ENCODE peak calls at places on chromosomes 5 and 9, in seven cellular contexts. U is H9, O is IMR-90, V is neuronal stem cell, Y is mesendoderm, M is trophoblast cell, P is H1. H is an unnamed sample.

GRCh38 chr5:73668017-73668416 is 42.0 kb downstream of the ARHGEF28 start:
- DNase-seq in O (no peak), U (no peak), P (no peak), Y (no peak), M (no peak), V (no peak), H (no peak)

GRCh38 chr5:176810687-176811501 is 535 bp downstream of the UNC5A start:
- DNase-seq in M (no peak), U (no peak), O (no peak), V (no peak), P (peak), Y (no peak), H (peak)

GRCh38 chr9:1050125-1050895 is at the start of gene DMRT2:
- DNase-seq in O (peak), Y (peak), P (peak), V (peak), M (peak), U (peak), H (no peak)

GRCh38 chr9:122297512-122297911 is 32.8 kb downstream of the MRRF start:
- DNase-seq in O (no peak), M (no peak), V (no peak), Y (no peak), P (no peak), U (no peak), H (no peak)

GRCh38 chr5:32061236-32061635 is 112.9 kb downstream of the GOLPH3 start:
- DNase-seq in U (no peak), O (no peak), M (no peak), Y (no peak), P (no peak), V (no peak), H (no peak)

GRCh38 chr5:77022511-77023417 is 7.4 kb upstream of the AGGF1 start:
- DNase-seq in V (no peak), Y (no peak), O (no peak), U (no peak), M (no peak), P (no peak), H (no peak)

GRCh38 chr9:97470076-97470475 is 31.4 kb upstream of the TMOD1 start:
- DNase-seq in Y (peak), V (no peak), M (no peak), O (no peak), U (peak), P (peak), H (no peak)

GRCh38 chr9:104232781-104233341 is 138.8 kb downstream of the SMC2 start:
- DNase-seq in Y (peak), V (no peak), P (no peak), O (no peak), U (no peak), M (peak), H (no peak)

GRCh38 chr5:73365301-73365853 is 83.2 kb downstream of the FOXD1 start:
- DNase-seq in O (peak), P (no peak), V (no peak), U (no peak), Y (no peak), M (no peak), H (peak)

GRCh38 chr9:68974431-68974830 is 39.5 kb downstream of the PRKACG start:
- DNase-seq in V (no peak), P (no peak), O (no peak), M (no peak), Y (no peak), U (no peak), H (no peak)

GRCh38 chr9:134224827-134225154 is 60.4 kb upstream of the RNU6ATAC start:
- DNase-seq in U (no peak), P (no peak), Y (no peak), M (no peak), V (no peak), O (no peak), H (no peak)

GRCh38 chr5:37755581-37755980 is 84.3 kb downstream of the GDNF start:
- DNase-seq in O (no peak), U (no peak), Y (no peak), V (no peak), P (no peak), M (no peak), H (no peak)

DNA sequence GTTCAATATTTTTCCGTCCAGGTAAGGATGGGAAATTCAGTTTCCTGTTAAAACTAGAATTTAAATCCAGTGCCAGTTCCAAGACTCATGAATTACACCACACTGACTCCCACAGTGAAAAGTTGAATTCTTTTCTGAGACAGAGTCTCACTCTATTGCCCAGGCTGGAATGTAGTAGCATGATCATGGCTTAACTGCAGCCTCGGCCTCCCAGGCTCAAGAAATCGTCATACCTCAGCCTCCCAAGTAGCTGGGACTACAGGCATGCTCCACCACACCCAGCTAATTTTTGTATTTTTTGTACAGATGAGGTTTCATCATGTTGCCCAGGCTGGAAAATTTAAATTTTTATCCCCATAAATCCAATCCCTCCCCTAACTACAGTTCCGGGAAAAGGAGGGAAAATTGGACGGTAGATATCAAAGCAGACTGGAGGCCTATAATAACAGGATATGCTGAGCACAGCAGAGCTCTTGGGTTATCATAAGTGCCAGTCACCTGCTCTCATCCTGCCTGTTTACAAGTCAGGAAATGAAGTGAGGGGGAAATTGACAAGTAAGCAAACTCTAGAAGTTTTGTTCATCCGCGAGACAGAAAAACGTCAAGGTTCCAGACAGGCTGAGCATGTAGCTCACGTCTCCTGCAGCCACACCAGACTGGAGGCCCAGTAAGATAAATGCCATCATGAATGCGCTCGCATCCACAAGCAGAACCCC is 105.7 kb downstream of the UGCG start:
- DNase-seq in Y (no peak), P (no peak), V (no peak), O (no peak), M (peak), U (no peak), H (no peak)
- H3K27ac ChIP-seq in Y (no peak), P (no peak), V (no peak), O (peak), M (no peak), U (no peak), H (no peak)

GRCh38 chr9:33151007-33151557 is 16.1 kb downstream of the B4GALT1 start:
- DNase-seq in V (no peak), Y (peak), M (no peak), U (no peak), O (peak), P (no peak), H (peak)

GRCh38 chr9:33154368-33154767 is 12.8 kb downstream of the B4GALT1 start:
- DNase-seq in M (no peak), O (no peak), Y (no peak), P (no peak), V (no peak), U (no peak), H (no peak)

GRCh38 chr9:33153001-33153400 is 14.1 kb downstream of the B4GALT1 start:
- DNase-seq in U (no peak), M (no peak), O (no peak), V (no peak), P (no peak), Y (no peak), H (no peak)

GRCh38 chr9:33153666-33154065 is 13.5 kb downstream of the B4GALT1 start:
- DNase-seq in O (no peak), M (no peak), P (no peak), U (no peak), V (no peak), Y (no peak), H (no peak)

DNA sequence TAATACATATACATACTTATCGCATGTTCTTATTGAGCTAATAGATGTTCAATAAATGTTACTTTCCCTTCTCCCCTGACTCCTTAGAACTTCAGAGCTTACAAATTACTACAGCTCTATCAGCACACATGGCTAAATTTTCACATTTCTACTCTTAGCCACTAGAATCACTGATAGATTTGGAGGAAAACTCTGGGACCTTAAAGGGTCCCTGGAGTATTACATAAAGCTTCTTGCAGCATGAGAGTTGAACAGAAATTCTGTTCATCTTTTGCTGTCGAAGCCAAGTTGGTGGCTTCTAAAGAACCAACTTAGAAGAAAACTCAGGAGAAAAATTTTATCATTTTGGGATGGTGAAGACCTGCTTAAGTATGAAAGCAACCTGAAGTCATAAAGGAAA is 15.5 kb downstream of the B4GALT1 start:
- DNase-seq in U (no peak), Y (no peak), M (no peak), V (no peak), O (no peak), P (no peak), H (no peak)
- H3K4ac ChIP-seq in U (no peak), Y (no peak), M (peak), V (no peak), O (peak), P (no peak), H (no peak)

DNA sequence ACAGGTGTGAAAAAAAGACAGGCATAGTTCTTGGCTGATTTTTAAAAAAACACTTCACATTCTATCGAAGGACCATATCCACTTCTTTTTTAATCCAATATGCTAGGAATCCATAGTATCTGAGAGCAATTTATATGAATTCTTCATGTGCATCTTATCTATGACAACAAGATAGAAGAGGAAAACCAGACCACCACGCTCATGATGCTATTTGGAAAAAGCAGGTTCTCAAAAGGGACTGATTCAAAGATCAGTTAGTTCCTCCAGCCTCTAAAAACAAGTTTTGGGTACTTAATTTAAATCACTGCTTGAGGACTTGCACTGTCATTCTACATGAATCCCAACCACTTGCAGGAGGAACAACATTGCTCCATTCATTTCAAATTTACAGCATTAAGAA is 6.3 kb downstream of the MEF2C start:
- DNase-seq in P (no peak), V (no peak), U (no peak), Y (no peak), O (no peak), M (no peak), H (no peak)
- H3K27ac ChIP-seq in P (no peak), V (no peak), U (no peak), Y (no peak), O (no peak), M (no peak), H (no peak)

GRCh38 chr5:171689853-171690417 is 95.7 kb upstream of the SMIM23 start:
- DNase-seq in U (no peak), Y (no peak), M (no peak), O (no peak), P (no peak), V (no peak), H (no peak)
- H3K4ac ChIP-seq in U (no peak), Y (no peak), M (no peak), O (no peak), P (no peak), V (no peak), H (no peak)

DNA sequence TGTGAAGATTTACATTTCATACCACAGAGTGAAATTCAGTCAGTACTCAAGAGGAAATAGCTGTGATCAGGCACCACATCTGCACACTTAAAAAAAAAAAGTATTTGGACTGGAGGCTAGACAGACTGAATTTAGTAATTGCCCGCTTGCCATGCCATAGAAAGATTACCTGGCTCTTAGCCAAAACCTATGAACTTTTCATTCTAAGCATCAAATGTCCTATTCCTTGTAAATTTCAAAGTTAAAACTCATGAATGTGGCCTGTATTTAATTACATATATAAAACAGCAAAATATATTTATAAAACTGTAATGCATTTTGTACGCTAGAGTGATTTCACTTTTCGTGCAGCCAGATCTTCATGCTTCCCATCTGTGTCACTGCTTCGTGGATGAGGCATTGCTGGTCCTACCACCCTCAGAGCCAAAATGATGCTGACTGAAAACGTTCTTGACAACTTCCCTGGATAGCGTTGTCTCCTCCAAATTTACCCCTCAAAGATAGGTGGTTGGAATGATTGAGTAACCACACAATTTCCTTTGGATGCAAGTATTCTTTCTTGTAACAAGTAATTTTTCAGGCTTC is 447.9 kb upstream of the SGCD start:
- DNase-seq in P (no peak), V (no peak), O (no peak), Y (no peak), U (no peak), M (no peak), H (no peak)
- H3K27ac ChIP-seq in P (no peak), V (no peak), O (no peak), Y (no peak), U (no peak), M (no peak), H (no peak)

GRCh38 chr5:116176124-116176523 is 91.3 kb downstream of the COMMD10 start:
- DNase-seq in M (peak), Y (no peak), V (no peak), P (no peak), U (no peak), O (peak), H (no peak)
- H3K4ac ChIP-seq in M (no peak), Y (no peak), V (no peak), P (no peak), U (no peak), O (no peak), H (no peak)

GRCh38 chr9:33159760-33160127 is 7.4 kb downstream of the B4GALT1 start:
- DNase-seq in P (no peak), M (peak), V (no peak), O (peak), Y (no peak), U (no peak), H (peak)
- H3K27ac ChIP-seq in P (no peak), M (peak), V (no peak), O (peak), Y (no peak), U (no peak), H (peak)

GRCh38 chr5:88298425-88298824 is 29.8 kb upstream of the TMEM161B start:
- DNase-seq in M (no peak), U (no peak), Y (no peak), O (peak), V (no peak), P (no peak), H (peak)
- H3K4ac ChIP-seq in M (no peak), U (no peak), Y (no peak), O (no peak), V (no peak), P (no peak), H (no peak)

DNA sequence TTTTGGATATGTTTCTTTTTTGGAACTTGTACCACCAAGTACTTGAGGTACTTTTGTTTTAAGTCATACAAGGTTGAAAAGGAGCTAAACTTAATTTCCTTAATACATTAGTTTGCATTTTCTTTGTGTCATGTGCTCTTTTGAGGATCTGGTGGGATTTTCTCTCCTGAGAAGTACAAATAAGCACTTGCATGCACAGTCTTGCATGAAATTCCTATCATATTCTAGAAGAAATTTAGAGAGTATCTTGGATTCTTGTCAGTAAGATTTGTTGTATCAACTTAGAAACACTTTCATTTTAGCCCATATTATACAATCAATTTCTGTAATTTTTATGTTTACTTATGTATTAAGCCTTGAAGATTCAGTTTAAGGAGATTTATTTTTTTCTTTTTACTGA is 64.9 kb downstream of the CCNH start:
- DNase-seq in U (no peak), O (peak), V (no peak), Y (no peak), P (no peak), M (no peak), H (no peak)
- H3K27ac ChIP-seq in U (no peak), O (peak), V (no peak), Y (no peak), P (no peak), M (no peak), H (no peak)

DNA sequence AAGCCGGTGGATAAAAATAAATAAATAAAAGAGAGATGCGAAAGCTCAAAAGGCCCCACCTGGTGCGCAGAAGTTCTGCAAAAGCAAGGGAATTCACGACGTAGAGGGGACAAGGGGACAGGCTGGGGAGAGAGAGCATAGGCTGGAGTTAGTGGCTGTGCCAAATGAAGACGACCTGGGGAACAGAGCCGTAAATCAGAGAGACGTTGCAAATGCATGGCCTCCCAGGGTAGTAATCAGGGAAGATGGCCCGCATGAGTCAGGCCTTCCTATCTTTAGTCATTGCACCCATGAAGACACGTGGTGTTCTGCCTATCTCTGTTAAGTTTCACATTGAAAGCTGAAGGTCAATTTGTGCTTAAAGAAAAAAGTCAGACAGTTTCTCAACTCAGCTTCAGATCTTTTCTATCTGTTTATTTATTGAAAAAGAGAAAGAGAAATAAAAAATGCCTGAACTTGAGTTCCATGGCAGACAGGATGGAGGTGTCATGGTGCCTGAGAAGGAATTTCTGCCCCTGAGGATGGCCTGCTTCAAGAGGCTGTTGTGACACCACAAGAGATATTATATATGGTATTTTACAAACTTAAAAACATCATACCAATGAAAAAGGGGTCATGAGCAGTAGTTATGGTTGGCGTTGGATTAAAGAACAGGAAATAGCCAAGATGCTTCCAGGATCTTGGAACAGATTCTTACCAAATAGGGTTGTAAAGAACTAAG is 344.8 kb downstream of the GLIS3 start:
- DNase-seq in P (no peak), U (no peak), O (peak), Y (peak), V (no peak), M (no peak), H (peak)
- H3K4ac ChIP-seq in P (no peak), U (no peak), O (peak), Y (no peak), V (no peak), M (no peak), H (no peak)

H was measured in mesenchymal stem cell.